ENCODE peak calls at places on chromosome 16, in seven cellular contexts. One of them, this sample, is unnamed.

GRCh38 chr16:68915561-68915960 is 72.2 kb downstream of the TANGO6 start:
- DNase-seq in nephron progenitor cell: no peak
- DNase-seq in body of pancreas: no peak
- DNase-seq in colonic mucosa: no peak
- DNase-seq in endothelial cell: no peak
- DNase-seq in SK-N-SH: no peak
- DNase-seq in cardiac muscle cell: no peak
- DNase-seq in this sample: no peak

GRCh38 chr16:68289621-68290329 is 21.0 kb downstream of the SLC7A6OS start:
- DNase-seq in nephron progenitor cell: no peak
- DNase-seq in body of pancreas: no peak
- DNase-seq in colonic mucosa: no peak
- DNase-seq in endothelial cell: no peak
- DNase-seq in SK-N-SH: no peak
- DNase-seq in cardiac muscle cell: no peak
- DNase-seq in this sample: no peak

GRCh38 chr16:46706642-46707041 is 17.2 kb downstream of the ORC6 start:
- DNase-seq in nephron progenitor cell: no peak
- DNase-seq in body of pancreas: no peak
- DNase-seq in colonic mucosa: no peak
- DNase-seq in endothelial cell: no peak
- DNase-seq in SK-N-SH: no peak
- DNase-seq in cardiac muscle cell: no peak
- DNase-seq in this sample: no peak

GRCh38 chr16:86044881-86045600 is 146.1 kb downstream of the IRF8 start:
- DNase-seq in nephron progenitor cell: no peak
- DNase-seq in body of pancreas: no peak
- DNase-seq in colonic mucosa: peak
- DNase-seq in endothelial cell: no peak
- DNase-seq in SK-N-SH: no peak
- DNase-seq in cardiac muscle cell: no peak
- DNase-seq in this sample: no peak

GRCh38 chr16:51149251-51149661 is 1.8 kb downstream of the SALL1 start:
- DNase-seq in nephron progenitor cell: no peak
- DNase-seq in body of pancreas: no peak
- DNase-seq in colonic mucosa: no peak
- DNase-seq in endothelial cell: peak
- DNase-seq in SK-N-SH: no peak
- DNase-seq in cardiac muscle cell: peak
- DNase-seq in this sample: no peak

GRCh38 chr16:48029768-48030167 is 126.0 kb downstream of the ABCC12 start:
- DNase-seq in nephron progenitor cell: no peak
- DNase-seq in body of pancreas: no peak
- DNase-seq in colonic mucosa: no peak
- DNase-seq in endothelial cell: no peak
- DNase-seq in SK-N-SH: no peak
- DNase-seq in cardiac muscle cell: no peak
- DNase-seq in this sample: no peak

GRCh38 chr16:9797306-9797705 is 384.9 kb downstream of the GRIN2A start:
- DNase-seq in nephron progenitor cell: no peak
- DNase-seq in body of pancreas: no peak
- DNase-seq in colonic mucosa: no peak
- DNase-seq in endothelial cell: peak
- DNase-seq in SK-N-SH: no peak
- DNase-seq in cardiac muscle cell: no peak
- DNase-seq in this sample: no peak

GRCh38 chr16:69107311-69107962 is 2.0 kb downstream of the HAS3 start:
- DNase-seq in nephron progenitor cell: peak
- DNase-seq in body of pancreas: peak
- DNase-seq in colonic mucosa: peak
- DNase-seq in endothelial cell: peak
- DNase-seq in SK-N-SH: peak
- DNase-seq in cardiac muscle cell: peak
- DNase-seq in this sample: no peak

GRCh38 chr16:54432481-54433229 is 146.1 kb upstream of the IRX3 start:
- DNase-seq in nephron progenitor cell: peak
- DNase-seq in body of pancreas: peak
- DNase-seq in colonic mucosa: no peak
- DNase-seq in endothelial cell: no peak
- DNase-seq in SK-N-SH: no peak
- DNase-seq in cardiac muscle cell: no peak
- DNase-seq in this sample: no peak

GRCh38 chr16:47826070-47826469 is 329.7 kb downstream of the ABCC12 start:
- DNase-seq in nephron progenitor cell: no peak
- DNase-seq in body of pancreas: no peak
- DNase-seq in colonic mucosa: no peak
- DNase-seq in endothelial cell: no peak
- DNase-seq in SK-N-SH: no peak
- DNase-seq in cardiac muscle cell: no peak
- DNase-seq in this sample: no peak

GRCh38 chr16:69435977-69436729 is 11.7 kb downstream of the CYB5B start:
- DNase-seq in nephron progenitor cell: no peak
- DNase-seq in body of pancreas: no peak
- DNase-seq in colonic mucosa: no peak
- DNase-seq in endothelial cell: no peak
- DNase-seq in SK-N-SH: no peak
- DNase-seq in cardiac muscle cell: peak
- DNase-seq in this sample: no peak

GRCh38 chr16:67547423-67548264 is 14.7 kb upstream of the CTCF start:
- DNase-seq in nephron progenitor cell: no peak
- DNase-seq in body of pancreas: no peak
- DNase-seq in colonic mucosa: peak
- DNase-seq in endothelial cell: peak
- DNase-seq in SK-N-SH: no peak
- DNase-seq in cardiac muscle cell: no peak
- DNase-seq in this sample: no peak

GRCh38 chr16:85988723-85989313 is 89.9 kb downstream of the IRF8 start:
- DNase-seq in nephron progenitor cell: no peak
- DNase-seq in body of pancreas: no peak
- DNase-seq in colonic mucosa: no peak
- DNase-seq in endothelial cell: no peak
- DNase-seq in SK-N-SH: no peak
- DNase-seq in cardiac muscle cell: no peak
- DNase-seq in this sample: no peak

GRCh38 chr16:4376820-4377572 is 5.3 kb downstream of the VASN start:
- DNase-seq in nephron progenitor cell: no peak
- DNase-seq in body of pancreas: no peak
- DNase-seq in colonic mucosa: no peak
- DNase-seq in endothelial cell: no peak
- DNase-seq in SK-N-SH: no peak
- DNase-seq in cardiac muscle cell: no peak
- DNase-seq in this sample: no peak

GRCh38 chr16:4379001-4379688 is 7.5 kb downstream of the VASN start:
- DNase-seq in nephron progenitor cell: no peak
- DNase-seq in body of pancreas: no peak
- DNase-seq in colonic mucosa: no peak
- DNase-seq in endothelial cell: no peak
- DNase-seq in SK-N-SH: no peak
- DNase-seq in cardiac muscle cell: no peak
- DNase-seq in this sample: no peak

GRCh38 chr16:4376126-4376819 is 4.6 kb downstream of the VASN start:
- DNase-seq in nephron progenitor cell: peak
- DNase-seq in body of pancreas: peak
- DNase-seq in colonic mucosa: peak
- DNase-seq in endothelial cell: no peak
- DNase-seq in SK-N-SH: peak
- DNase-seq in cardiac muscle cell: no peak
- DNase-seq in this sample: peak

GRCh38 chr16:4378202-4378666 is 6.6 kb downstream of the VASN start:
- DNase-seq in nephron progenitor cell: no peak
- DNase-seq in body of pancreas: no peak
- DNase-seq in colonic mucosa: no peak
- DNase-seq in endothelial cell: no peak
- DNase-seq in SK-N-SH: no peak
- DNase-seq in cardiac muscle cell: no peak
- DNase-seq in this sample: no peak

GRCh38 chr16:4377573-4378146 is 6.0 kb downstream of the VASN start:
- DNase-seq in nephron progenitor cell: no peak
- DNase-seq in body of pancreas: no peak
- DNase-seq in colonic mucosa: no peak
- DNase-seq in endothelial cell: no peak
- DNase-seq in SK-N-SH: no peak
- DNase-seq in cardiac muscle cell: no peak
- DNase-seq in this sample: no peak
- TF ChIP-seq CTCF in nephron progenitor cell: peak
- TF ChIP-seq CTCF in body of pancreas: no peak
- TF ChIP-seq CTCF in colonic mucosa: no peak
- TF ChIP-seq CTCF in endothelial cell: no peak
- TF ChIP-seq CTCF in SK-N-SH: no peak
- TF ChIP-seq CTCF in cardiac muscle cell: peak
- TF ChIP-seq CTCF in this sample: no peak

GRCh38 chr16:83113317-83113716 is 486.5 kb downstream of the CDH13 start:
- DNase-seq in nephron progenitor cell: peak
- DNase-seq in body of pancreas: no peak
- DNase-seq in colonic mucosa: no peak
- DNase-seq in endothelial cell: peak
- DNase-seq in SK-N-SH: peak
- DNase-seq in cardiac muscle cell: peak
- DNase-seq in this sample: peak
- TF ChIP-seq CTCF in nephron progenitor cell: peak
- TF ChIP-seq CTCF in body of pancreas: no peak
- TF ChIP-seq CTCF in colonic mucosa: peak
- TF ChIP-seq CTCF in endothelial cell: peak
- TF ChIP-seq CTCF in SK-N-SH: peak
- TF ChIP-seq CTCF in cardiac muscle cell: peak
- TF ChIP-seq CTCF in this sample: peak

DNA sequence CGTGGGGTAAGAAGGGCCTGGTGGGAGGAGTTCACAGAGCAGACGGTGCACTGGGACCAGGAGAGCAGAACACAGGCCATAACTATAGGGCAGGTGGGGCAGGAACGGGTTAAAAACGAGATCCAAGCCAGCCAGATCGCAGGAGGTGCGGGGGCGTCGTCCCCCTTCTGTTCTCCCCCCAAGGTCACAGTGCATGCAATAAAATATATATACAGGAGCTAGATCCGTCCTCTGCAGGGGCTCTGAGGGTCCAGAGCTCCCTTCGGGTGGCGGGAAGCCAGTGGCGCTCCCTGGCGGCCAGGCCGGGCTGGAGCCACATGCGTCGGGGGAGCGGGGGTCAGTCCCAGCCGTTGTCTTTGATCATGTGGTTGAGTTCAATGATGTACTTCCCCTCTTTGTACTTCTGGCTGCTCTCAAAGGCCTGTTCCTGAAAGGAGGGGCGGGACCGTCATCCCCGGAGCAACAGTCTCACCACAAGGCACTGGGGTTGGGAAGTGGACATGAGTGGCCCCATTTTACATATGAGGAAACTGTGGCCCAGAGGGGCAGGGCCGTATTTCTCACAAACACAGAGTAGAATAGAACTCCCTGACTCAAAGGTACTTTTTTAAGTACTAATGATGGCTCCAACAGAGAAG is 768 bp upstream of the TBX6 start:
- DNase-seq in nephron progenitor cell: peak
- DNase-seq in body of pancreas: peak
- DNase-seq in colonic mucosa: peak
- DNase-seq in endothelial cell: peak
- DNase-seq in SK-N-SH: peak
- DNase-seq in cardiac muscle cell: peak
- DNase-seq in this sample: peak
- TF ChIP-seq CTCF in nephron progenitor cell: peak
- TF ChIP-seq CTCF in body of pancreas: no peak
- TF ChIP-seq CTCF in colonic mucosa: peak
- TF ChIP-seq CTCF in endothelial cell: no peak
- TF ChIP-seq CTCF in SK-N-SH: peak
- TF ChIP-seq CTCF in cardiac muscle cell: peak
- TF ChIP-seq CTCF in this sample: peak

GRCh38 chr16:2237552-2238395 is 1.5 kb downstream of the DNASE1L2 start:
- DNase-seq in nephron progenitor cell: peak
- DNase-seq in body of pancreas: no peak
- DNase-seq in colonic mucosa: no peak
- DNase-seq in endothelial cell: no peak
- DNase-seq in SK-N-SH: peak
- DNase-seq in cardiac muscle cell: no peak
- DNase-seq in this sample: no peak

GRCh38 chr16:2236362-2237075 is at the start of gene DNASE1L2:
- DNase-seq in nephron progenitor cell: peak
- DNase-seq in body of pancreas: no peak
- DNase-seq in colonic mucosa: peak
- DNase-seq in endothelial cell: peak
- DNase-seq in SK-N-SH: peak
- DNase-seq in cardiac muscle cell: peak
- DNase-seq in this sample: no peak

GRCh38 chr16:2238396-2239230 is 2.4 kb downstream of the DNASE1L2 start:
- DNase-seq in nephron progenitor cell: no peak
- DNase-seq in body of pancreas: no peak
- DNase-seq in colonic mucosa: no peak
- DNase-seq in endothelial cell: no peak
- DNase-seq in SK-N-SH: peak
- DNase-seq in cardiac muscle cell: no peak
- DNase-seq in this sample: no peak

GRCh38 chr16:2235695-2236361 is 416 bp upstream of the DNASE1L2 start:
- DNase-seq in nephron progenitor cell: no peak
- DNase-seq in body of pancreas: no peak
- DNase-seq in colonic mucosa: no peak
- DNase-seq in endothelial cell: no peak
- DNase-seq in SK-N-SH: no peak
- DNase-seq in cardiac muscle cell: no peak
- DNase-seq in this sample: no peak

DNA sequence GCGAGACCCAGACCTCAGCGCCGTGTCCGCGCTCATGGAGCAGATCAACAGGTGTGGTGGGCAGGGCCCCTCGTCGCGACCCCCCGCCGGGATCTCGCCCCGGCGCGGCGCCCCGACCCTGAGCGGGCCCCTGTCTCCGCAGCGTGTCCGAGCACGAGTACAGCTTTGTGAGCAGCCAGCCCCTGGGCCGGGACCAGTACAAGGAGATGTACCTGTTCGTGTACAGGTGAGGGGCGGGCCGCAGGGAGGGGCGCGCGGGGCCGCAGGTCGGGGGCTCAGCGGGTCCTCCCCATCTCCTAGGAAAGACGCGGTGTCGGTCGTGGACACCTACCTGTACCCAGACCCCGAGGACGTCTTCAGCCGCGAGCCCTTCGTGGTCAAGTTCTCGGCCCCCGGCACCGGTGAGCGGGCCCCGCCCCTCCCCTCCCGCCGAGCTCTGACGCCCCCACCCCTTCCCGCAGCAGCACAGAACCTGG is 870 bp downstream of the DNASE1L2 start:
- DNase-seq in nephron progenitor cell: no peak
- DNase-seq in body of pancreas: no peak
- DNase-seq in colonic mucosa: no peak
- DNase-seq in endothelial cell: no peak
- DNase-seq in SK-N-SH: no peak
- DNase-seq in cardiac muscle cell: no peak
- DNase-seq in this sample: no peak
- TF ChIP-seq CTCF in nephron progenitor cell: no peak
- TF ChIP-seq CTCF in body of pancreas: no peak
- TF ChIP-seq CTCF in colonic mucosa: no peak
- TF ChIP-seq CTCF in endothelial cell: no peak
- TF ChIP-seq CTCF in SK-N-SH: no peak
- TF ChIP-seq CTCF in cardiac muscle cell: no peak
- TF ChIP-seq CTCF in this sample: no peak

DNA sequence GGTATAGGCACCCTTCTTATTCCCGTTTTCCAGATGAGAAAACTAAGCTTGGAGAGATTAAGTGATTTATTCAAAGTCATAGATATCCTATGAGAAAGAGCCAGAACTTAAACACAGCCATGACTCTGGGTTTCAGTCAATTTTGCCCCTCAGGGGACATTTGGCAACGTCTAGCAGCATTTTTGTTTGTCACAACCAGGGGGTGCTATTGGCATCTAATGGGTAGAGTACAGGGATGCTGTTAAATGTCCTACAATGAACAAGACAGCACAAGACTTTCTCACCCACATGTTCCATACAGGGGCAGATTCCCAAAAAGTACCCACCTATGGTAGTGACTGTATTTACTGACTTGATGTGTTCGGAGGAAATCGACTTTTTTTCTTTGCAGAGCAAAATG is 4.8 kb upstream of the SHISA9 start:
- DNase-seq in nephron progenitor cell: no peak
- DNase-seq in body of pancreas: peak
- DNase-seq in colonic mucosa: no peak
- DNase-seq in endothelial cell: peak
- DNase-seq in SK-N-SH: peak
- DNase-seq in cardiac muscle cell: peak
- DNase-seq in this sample: peak
- TF ChIP-seq CTCF in nephron progenitor cell: peak
- TF ChIP-seq CTCF in body of pancreas: peak
- TF ChIP-seq CTCF in colonic mucosa: no peak
- TF ChIP-seq CTCF in endothelial cell: peak
- TF ChIP-seq CTCF in SK-N-SH: peak
- TF ChIP-seq CTCF in cardiac muscle cell: no peak
- TF ChIP-seq CTCF in this sample: peak

This sample was measured in MCF 10A.